ENCODE peak calls at places on chromosome 2, in ten cellular contexts. E, M, H, X, R, D, A, V, T and S are unnamed samples.

GRCh38 chr2:221914334-221914733 is 342.2 kb upstream of the EPHA4 start:
- DNase-seq in A (no peak), M (no peak), T (no peak), H (no peak), D (no peak), R (no peak), E (no peak), V (no peak), X (no peak), S (peak)

GRCh38 chr2:134081238-134081637 is 172.6 kb upstream of the MGAT5 start:
- DNase-seq in E (no peak), D (no peak), T (no peak), X (no peak), V (no peak), A (no peak), M (no peak), R (no peak), H (no peak), S (no peak)

GRCh38 chr2:52956766-52957165 is 810.8 kb upstream of the CHAC2 start:
- DNase-seq in V (no peak), M (no peak), X (no peak), R (no peak), A (no peak), E (no peak), H (no peak), T (no peak), D (no peak), S (no peak)

GRCh38 chr2:168661404-168661869 is 141.0 kb upstream of the NOSTRIN start:
- DNase-seq in V (no peak), E (no peak), M (no peak), A (no peak), H (no peak), X (no peak), T (no peak), R (no peak), D (no peak), S (peak)

GRCh38 chr2:23434721-23435121 is 49.7 kb downstream of the KLHL29 start:
- DNase-seq in M (peak), X (no peak), H (no peak), R (peak), D (no peak), V (peak), A (no peak), T (no peak), E (no peak), S (no peak)

GRCh38 chr2:199757466-199757865 is 93.5 kb downstream of the FTCDNL1 start:
- DNase-seq in M (no peak), T (no peak), E (no peak), V (no peak), X (no peak), R (no peak), A (no peak), D (no peak), H (no peak), S (peak)

GRCh38 chr2:83055338-83056010 is 1403.6 kb downstream of the SUCLG1 start:
- DNase-seq in M (peak), D (no peak), T (no peak), V (no peak), H (no peak), R (peak), E (no peak), X (no peak), A (no peak), S (peak)

GRCh38 chr2:85183481-85183880 is 50.3 kb downstream of the TCF7L1 start:
- DNase-seq in E (no peak), D (no peak), M (peak), V (no peak), H (no peak), A (no peak), T (no peak), X (no peak), R (no peak), S (peak)

GRCh38 chr2:64063924-64064331 is 44.7 kb upstream of the VPS54 start:
- DNase-seq in X (no peak), H (no peak), E (no peak), T (no peak), R (peak), M (peak), A (no peak), D (peak), V (no peak), S (peak)

GRCh38 chr2:74815955-74816354 is 18.0 kb upstream of the HK2 start:
- DNase-seq in M (no peak), H (no peak), T (no peak), D (no peak), X (no peak), A (no peak), R (no peak), V (no peak), E (peak), S (no peak)

GRCh38 chr2:20419007-20419576 is 27.8 kb upstream of the RHOB start:
- DNase-seq in E (peak), X (no peak), A (no peak), M (no peak), R (peak), T (no peak), V (peak), D (no peak), H (no peak), S (peak)

GRCh38 chr2:113277474-113278072 is 1.1 kb downstream of the PAX8 start:
- DNase-seq in E (no peak), M (no peak), D (no peak), H (no peak), X (no peak), A (no peak), V (no peak), T (no peak), R (no peak), S (no peak)

GRCh38 chr2:235463893-235464292 is 29.9 kb upstream of the AGAP1 start:
- DNase-seq in D (no peak), E (no peak), X (peak), T (no peak), V (peak), R (no peak), A (no peak), M (no peak), H (no peak), S (no peak)

GRCh38 chr2:40096360-40096759 is 317.3 kb upstream of the THUMPD2 start:
- DNase-seq in V (no peak), X (no peak), M (no peak), D (no peak), E (no peak), H (no peak), T (no peak), A (no peak), R (peak), S (peak)

GRCh38 chr2:119028327-119029174 is 86.6 kb downstream of the MARCO start:
- DNase-seq in D (peak), M (peak), E (no peak), A (peak), X (no peak), R (peak), T (no peak), H (no peak), V (peak), S (peak)

GRCh38 chr2:57190007-57190406 is 856.6 kb upstream of the VRK2 start:
- DNase-seq in T (no peak), M (no peak), A (no peak), H (no peak), V (no peak), E (no peak), X (no peak), D (no peak), R (no peak), S (no peak)

GRCh38 chr2:232466221-232466620 is 10.3 kb downstream of the ALPI start:
- DNase-seq in D (no peak), H (no peak), A (no peak), E (no peak), M (no peak), R (no peak), T (no peak), X (no peak), V (no peak), S (no peak)

GRCh38 chr2:118613742-118614141 is 233.7 kb downstream of the EN1 start:
- DNase-seq in M (no peak), H (no peak), A (no peak), R (no peak), E (no peak), D (no peak), T (no peak), X (no peak), V (no peak), S (no peak)

GRCh38 chr2:16506366-16506765 is 159.3 kb downstream of the CYRIA start:
- DNase-seq in E (no peak), T (no peak), R (no peak), D (no peak), V (no peak), H (no peak), A (no peak), M (no peak), X (no peak), S (no peak)

GRCh38 chr2:237181844-237182243 is 96.2 kb downstream of the COPS8 start:
- DNase-seq in E (no peak), M (peak), X (no peak), H (no peak), V (no peak), A (peak), T (no peak), D (no peak), R (peak), S (peak)

GRCh38 chr2:76953733-76954347 is 568.3 kb downstream of the LRRTM4 start:
- DNase-seq in D (peak), M (peak), X (no peak), E (no peak), V (no peak), H (no peak), A (no peak), R (peak), T (no peak), S (peak)

GRCh38 chr2:75556679-75557366 is 3.9 kb downstream of the EVA1A start:
- DNase-seq in D (no peak), H (no peak), V (no peak), M (no peak), T (no peak), X (no peak), E (no peak), A (no peak), R (no peak), S (peak)

GRCh38 chr2:118459425-118459824 is 371.2 kb downstream of the INSIG2 start:
- DNase-seq in E (no peak), H (no peak), A (no peak), D (no peak), R (no peak), M (no peak), X (no peak), V (no peak), T (no peak), S (no peak)

GRCh38 chr2:3319134-3319533 is 58.5 kb downstream of the EIPR1 start:
- DNase-seq in V (no peak), H (no peak), E (no peak), T (no peak), M (no peak), R (no peak), D (no peak), A (no peak), X (peak), S (no peak)

GRCh38 chr2:4930704-4931103 is 761.5 kb upstream of the SOX11 start:
- DNase-seq in H (no peak), A (no peak), D (no peak), M (no peak), T (no peak), X (no peak), E (no peak), R (no peak), V (no peak), S (no peak)

GRCh38 chr2:181461056-181461630 is 4.0 kb downstream of the ITGA4 start:
- DNase-seq in E (no peak), M (no peak), A (no peak), H (no peak), X (no peak), D (no peak), T (peak), V (no peak), R (no peak), S (no peak)

GRCh38 chr2:142130111-142131015 is 453 bp downstream of the LRP1B start:
- DNase-seq in D (no peak), A (no peak), T (no peak), V (peak), H (peak), E (peak), M (peak), X (peak), R (peak), S (peak)

GRCh38 chr2:74817333-74817732 is 16.6 kb upstream of the HK2 start:
- DNase-seq in H (no peak), X (no peak), A (no peak), M (no peak), D (no peak), V (no peak), R (no peak), E (no peak), T (no peak), S (no peak)

GRCh38 chr2:218168635-218169462 is 2.1 kb upstream of the CXCR1 start:
- DNase-seq in T (peak), D (peak), X (peak), V (peak), E (peak), R (peak), H (peak), M (no peak), A (peak), S (peak)

GRCh38 chr2:111202266-111203040 is 81.7 kb downstream of the BCL2L11 start:
- DNase-seq in D (no peak), T (no peak), A (no peak), X (no peak), V (no peak), R (peak), M (peak), E (no peak), H (no peak), S (peak)

GRCh38 chr2:42132066-42132965 is 36.8 kb upstream of the EML4 start:
- DNase-seq in D (no peak), T (no peak), E (no peak), M (peak), R (no peak), X (no peak), H (no peak), V (no peak), A (peak), S (peak)

GRCh38 chr2:99448556-99448955 is 41.3 kb downstream of the REV1 start:
- DNase-seq in V (no peak), A (no peak), D (no peak), R (peak), M (peak), X (no peak), E (no peak), H (no peak), T (no peak), S (peak)

GRCh38 chr2:238176565-238176964 is 17.8 kb downstream of the ERFE start:
- DNase-seq in H (no peak), V (no peak), D (no peak), E (no peak), T (no peak), M (no peak), R (no peak), X (no peak), A (no peak), S (no peak)

GRCh38 chr2:77185052-77185451 is 337.1 kb downstream of the LRRTM4 start:
- DNase-seq in X (no peak), H (no peak), R (no peak), V (no peak), A (no peak), M (no peak), E (no peak), T (no peak), D (no peak), S (no peak)

GRCh38 chr2:130819915-130820861 is 16.5 kb upstream of the ARHGEF4 start:
- DNase-seq in X (no peak), V (no peak), A (no peak), T (no peak), M (no peak), H (peak), R (peak), E (no peak), D (no peak), S (peak)

GRCh38 chr2:12931211-12931844 is 214.6 kb downstream of the TRIB2 start:
- DNase-seq in A (peak), D (peak), H (no peak), R (peak), E (no peak), X (no peak), T (no peak), M (peak), V (no peak), S (peak)

GRCh38 chr2:207768891-207769596 is 662 bp downstream of the FZD5 start:
- DNase-seq in E (no peak), M (peak), V (no peak), D (peak), R (no peak), H (peak), X (peak), T (no peak), A (peak), S (peak)

GRCh38 chr2:99915108-99915675 is 227.2 kb downstream of the AFF3 start:
- DNase-seq in R (no peak), D (no peak), A (no peak), H (no peak), M (no peak), T (no peak), E (no peak), V (no peak), X (no peak), S (no peak)

GRCh38 chr2:113268621-113269360 is 9.9 kb downstream of the PAX8 start:
- DNase-seq in A (no peak), T (no peak), D (no peak), X (no peak), R (no peak), E (no peak), M (no peak), H (no peak), V (no peak), S (no peak)

GRCh38 chr2:204808494-204808893 is 263.2 kb downstream of the PARD3B start:
- DNase-seq in E (no peak), X (no peak), A (no peak), T (no peak), M (no peak), H (no peak), D (no peak), V (no peak), R (no peak), S (no peak)

GRCh38 chr2:27496357-27497287 is at the start of gene GCKR:
- DNase-seq in E (no peak), A (no peak), T (no peak), V (peak), X (no peak), R (peak), H (no peak), D (peak), M (peak), S (no peak)

GRCh38 chr2:27494284-27494943 is 586 bp downstream of the FNDC4 start:
- DNase-seq in H (peak), D (no peak), M (peak), R (no peak), V (no peak), A (no peak), E (peak), T (no peak), X (no peak), S (peak)

GRCh38 chr2:27493948-27494283 is 1.1 kb downstream of the FNDC4 start:
- DNase-seq in M (no peak), E (no peak), T (no peak), R (no peak), H (no peak), V (no peak), X (no peak), A (no peak), D (no peak), S (no peak)

GRCh38 chr2:27495840-27496356 is 741 bp upstream of the GCKR start:
- DNase-seq in E (no peak), T (no peak), M (no peak), D (no peak), A (no peak), H (no peak), R (no peak), X (no peak), V (no peak), S (no peak)

GRCh38 chr2:27494944-27495554 is at the start of gene FNDC4:
- DNase-seq in M (no peak), E (no peak), V (peak), X (peak), T (no peak), A (peak), H (no peak), D (peak), R (no peak), S (peak)
- H3K4me3 ChIP-seq in M (peak), E (peak), V (peak), X (peak), T (peak), A (peak), H (peak), D (peak), R (peak), S (peak)

GRCh38 chr2:155703048-155703447 is 629.5 kb downstream of the NR4A2 start:
- DNase-seq in D (no peak), R (no peak), E (no peak), X (no peak), H (no peak), T (no peak), V (no peak), A (no peak), M (no peak), S (no peak)

GRCh38 chr2:155703917-155704316 is 628.6 kb downstream of the NR4A2 start:
- DNase-seq in E (no peak), A (no peak), D (no peak), T (no peak), X (no peak), H (no peak), R (no peak), M (no peak), V (no peak), S (no peak)

GRCh38 chr2:155708052-155708451 is 624.5 kb downstream of the NR4A2 start:
- DNase-seq in H (no peak), A (no peak), E (no peak), R (peak), T (no peak), M (no peak), V (no peak), X (no peak), D (no peak), S (no peak)
- TF ChIP-seq CTCF in H (no peak), A (no peak), E (no peak), R (peak), T (no peak), M (peak), V (no peak), X (no peak), D (no peak), S (no peak)

GRCh38 chr2:104848526-104848925 is 5.4 kb upstream of the POU3F3 start:
- DNase-seq in E (no peak), R (peak), T (no peak), D (no peak), V (no peak), M (no peak), A (no peak), X (no peak), H (no peak), S (peak)
- H3K4me3 ChIP-seq in E (no peak), R (no peak), T (no peak), D (no peak), V (no peak), M (no peak), A (no peak), X (no peak), H (no peak), S (no peak)

GRCh38 chr2:15058015-15058414 is 425.5 kb downstream of the LRATD1 start:
- DNase-seq in M (no peak), D (peak), V (no peak), E (no peak), T (no peak), R (no peak), H (no peak), X (no peak), A (no peak), S (no peak)
- TF ChIP-seq CTCF in M (peak), D (peak), V (no peak), E (no peak), T (no peak), R (peak), H (no peak), X (no peak), A (peak), S (peak)

GRCh38 chr2:151851761-151852160 is 23.5 kb upstream of the ARL5A start:
- DNase-seq in V (no peak), H (no peak), M (no peak), X (no peak), A (no peak), D (no peak), E (no peak), T (no peak), R (peak), S (peak)

GRCh38 chr2:151849413-151850010 is 21.3 kb upstream of the ARL5A start:
- DNase-seq in V (no peak), D (no peak), T (no peak), H (no peak), X (no peak), R (peak), E (no peak), A (no peak), M (no peak), S (no peak)

GRCh38 chr2:151852260-151853069 is 24.2 kb upstream of the ARL5A start:
- DNase-seq in A (no peak), V (no peak), E (no peak), M (no peak), T (no peak), D (no peak), H (no peak), X (no peak), R (no peak), S (no peak)

GRCh38 chr2:151855111-151855510 is 26.9 kb upstream of the ARL5A start:
- DNase-seq in X (no peak), V (no peak), A (no peak), M (no peak), D (no peak), T (no peak), H (no peak), E (no peak), R (no peak), S (no peak)

GRCh38 chr2:151853070-151853758 is 25.0 kb upstream of the ARL5A start:
- DNase-seq in D (no peak), X (no peak), H (no peak), A (no peak), E (no peak), V (no peak), M (no peak), R (no peak), T (no peak), S (no peak)
- H3K4me3 ChIP-seq in D (no peak), X (no peak), H (no peak), A (no peak), E (no peak), V (no peak), M (no peak), R (no peak), T (no peak), S (no peak)

GRCh38 chr2:202024871-202025270 is 8.8 kb upstream of the FZD7 start:
- DNase-seq in D (no peak), M (no peak), H (no peak), E (no peak), X (no peak), A (no peak), T (no peak), V (no peak), R (no peak), S (no peak)

GRCh38 chr2:202025816-202026215 is 7.8 kb upstream of the FZD7 start:
- DNase-seq in H (no peak), X (no peak), D (no peak), R (no peak), M (no peak), A (no peak), E (no peak), T (no peak), V (no peak), S (no peak)

GRCh38 chr2:202022755-202023154 is 10.9 kb upstream of the FZD7 start:
- DNase-seq in H (no peak), X (no peak), R (no peak), V (no peak), T (no peak), D (no peak), A (no peak), M (no peak), E (no peak), S (no peak)

GRCh38 chr2:202023904-202024266 is 9.8 kb upstream of the FZD7 start:
- DNase-seq in T (no peak), X (peak), A (no peak), V (no peak), M (no peak), E (no peak), R (no peak), H (no peak), D (no peak), S (no peak)

GRCh38 chr2:202023198-202023903 is 10.3 kb upstream of the FZD7 start:
- DNase-seq in T (no peak), V (no peak), R (no peak), E (no peak), H (no peak), A (no peak), M (no peak), D (no peak), X (peak), S (no peak)
- TF ChIP-seq CTCF in T (no peak), V (no peak), R (no peak), E (no peak), H (no peak), A (no peak), M (no peak), D (no peak), X (no peak), S (no peak)